ENCODE peak calls at places on chromosomes 11 and 22, in six cellular contexts. O is head of caudate nucleus, G is Caco-2, L is HuH-7, D is KG1, H is BJ. B is an unnamed sample.

GRCh38 chr22:21041937-21042336 is 3.8 kb upstream of the LRRC74B start:
- DNase-seq in O (no peak), G (no peak), L (no peak), D (no peak), H (no peak), B (no peak)

GRCh38 chr11:46684364-46684763 is 16.1 kb downstream of the ARHGAP1 start:
- DNase-seq in O (no peak), G (no peak), L (no peak), D (no peak), H (no peak), B (no peak)

GRCh38 chr22:38350444-38351359 is 33.5 kb upstream of the CSNK1E start:
- DNase-seq in O (no peak), G (no peak), L (no peak), D (no peak), H (no peak), B (no peak)

GRCh38 chr22:44710474-44711235 is 8.7 kb downstream of the PRR5 start:
- DNase-seq in O (no peak), G (no peak), L (no peak), D (no peak), H (no peak), B (no peak)

GRCh38 chr11:44950625-44951472 is at the start of gene TP53I11:
- DNase-seq in O (peak), G (peak), L (peak), D (no peak), H (peak), B (no peak)

GRCh38 chr11:123357990-123358827 is 71.9 kb upstream of the GRAMD1B start:
- DNase-seq in O (peak), G (no peak), L (no peak), D (no peak), H (no peak), B (no peak)

GRCh38 chr22:48096846-48097665 is 1334.6 kb downstream of the TBC1D22A start:
- DNase-seq in O (no peak), G (no peak), L (no peak), D (no peak), H (no peak), B (no peak)

GRCh38 chr22:50641696-50642607 is 14.0 kb upstream of the ARSA start:
- DNase-seq in O (peak), G (no peak), L (peak), D (no peak), H (no peak), B (no peak)

GRCh38 chr11:32231909-32232493 is 141.1 kb downstream of the RCN1 start:
- DNase-seq in O (peak), G (peak), L (peak), D (no peak), H (no peak), B (peak)

GRCh38 chr11:134277176-134278001 is 1.2 kb downstream of the GLB1L3 start:
- DNase-seq in O (peak), G (no peak), L (no peak), D (no peak), H (no peak), B (no peak)

GRCh38 chr11:108871152-108871551 is 206.3 kb downstream of the DDX10 start:
- DNase-seq in O (no peak), G (peak), L (peak), D (no peak), H (no peak), B (peak)

GRCh38 chr22:45876136-45877035 is 100.6 kb downstream of the WNT7B start:
- DNase-seq in O (no peak), G (no peak), L (no peak), D (no peak), H (no peak), B (no peak)

GRCh38 chr11:84524422-84525051 is 1102.6 kb downstream of the DLG2 start:
- DNase-seq in O (no peak), G (no peak), L (no peak), D (no peak), H (no peak), B (peak)

GRCh38 chr11:86218125-86219081 is 26.1 kb upstream of the EED start:
- DNase-seq in O (peak), G (peak), L (peak), D (peak), H (no peak), B (peak)

GRCh38 chr11:11973361-11973800 is 35.0 kb downstream of the DKK3 start:
- DNase-seq in O (peak), G (no peak), L (no peak), D (no peak), H (peak), B (no peak)

GRCh38 chr22:39132281-39132680 is 20.2 kb downstream of the CBX7 start:
- DNase-seq in O (no peak), G (no peak), L (no peak), D (no peak), H (no peak), B (no peak)

GRCh38 chr11:83070878-83071640 is 638 bp downstream of the RAB30 start:
- DNase-seq in O (peak), G (peak), L (no peak), D (peak), H (no peak), B (no peak)

GRCh38 chr11:95944623-95945022 is 20.7 kb upstream of the MTMR2 start:
- DNase-seq in O (no peak), G (no peak), L (no peak), D (no peak), H (no peak), B (no peak)

GRCh38 chr11:100741866-100742625 is 55.0 kb downstream of the ARHGAP42 start:
- DNase-seq in O (no peak), G (no peak), L (no peak), D (peak), H (peak), B (peak)

GRCh38 chr22:47160141-47160541 is 397.7 kb downstream of the TBC1D22A start:
- DNase-seq in O (no peak), G (no peak), L (no peak), D (no peak), H (no peak), B (no peak)

GRCh38 chr11:83674498-83674897 is 388.3 kb upstream of the CCDC90B start:
- DNase-seq in O (no peak), G (no peak), L (no peak), D (no peak), H (no peak), B (no peak)

GRCh38 chr11:15127341-15127740 is 12.6 kb downstream of the INSC start:
- DNase-seq in O (no peak), G (no peak), L (no peak), D (no peak), H (no peak), B (no peak)

GRCh38 chr22:18056802-18057474 is 20.9 kb upstream of the PEX26 start:
- DNase-seq in O (no peak), G (no peak), L (no peak), D (no peak), H (no peak), B (no peak)

GRCh38 chr22:19719055-19719482 is 4.3 kb upstream of the GP1BB start:
- DNase-seq in O (peak), G (no peak), L (no peak), D (no peak), H (no peak), B (peak)

GRCh38 chr11:6586434-6587359 is 16.7 kb downstream of the RRP8 start:
- DNase-seq in O (peak), G (no peak), L (no peak), D (no peak), H (no peak), B (no peak)

GRCh38 chr11:7570938-7571337 is 57.1 kb downstream of the PPFIBP2 start:
- DNase-seq in O (no peak), G (no peak), L (no peak), D (no peak), H (no peak), B (no peak)

GRCh38 chr22:50119768-50120251 is 30.0 kb downstream of the MOV10L1 start:
- DNase-seq in O (no peak), G (no peak), L (no peak), D (no peak), H (no peak), B (no peak)

GRCh38 chr11:109784536-109784935 is 308.7 kb upstream of the ZC3H12C start:
- DNase-seq in O (no peak), G (no peak), L (no peak), D (no peak), H (no peak), B (no peak)

GRCh38 chr11:118295834-118296454 is 8.6 kb upstream of the CD3E start:
- DNase-seq in O (peak), G (peak), L (peak), D (no peak), H (no peak), B (peak)

GRCh38 chr11:47863189-47863892 is 15.2 kb upstream of the NUP160 start:
- DNase-seq in O (no peak), G (no peak), L (no peak), D (no peak), H (peak), B (no peak)

GRCh38 chr22:47092896-47093311 is 330.5 kb downstream of the TBC1D22A start:
- DNase-seq in O (peak), G (no peak), L (no peak), D (no peak), H (no peak), B (no peak)

GRCh38 chr11:117679464-117679863 is 117.6 kb downstream of the DSCAML1 start:
- DNase-seq in O (no peak), G (no peak), L (no peak), D (no peak), H (no peak), B (no peak)

GRCh38 chr11:94309757-94310156 is 5.4 kb downstream of the IZUMO1R start:
- DNase-seq in O (no peak), G (no peak), L (no peak), D (no peak), H (no peak), B (no peak)

GRCh38 chr11:121810291-121810690 is 305.7 kb downstream of the BLID start:
- DNase-seq in O (no peak), G (no peak), L (no peak), D (no peak), H (peak), B (no peak)

GRCh38 chr22:30969532-30970355 is 679 bp downstream of the TUG1 start:
- DNase-seq in O (peak), G (peak), L (no peak), D (no peak), H (no peak), B (peak)

GRCh38 chr11:62605467-62605866 is 3.8 kb upstream of the MTA2 start:
- DNase-seq in O (no peak), G (no peak), L (no peak), D (no peak), H (no peak), B (no peak)

GRCh38 chr22:39243443-39244072 is 1.2 kb downstream of the PDGFB start:
- DNase-seq in O (no peak), G (peak), L (peak), D (no peak), H (no peak), B (no peak)